ENCODE peak calls at places on chromosome 14, in eight cellular contexts. C is mesendoderm, O is GM23248, M is A549, A is HepG2, R is mesenchymal stem cell, N is IMR-90, F is GM23338. J is an unnamed sample.

GRCh38 chr14:72736348-72736747 is 157.6 kb downstream of the DPF3 start:
- DNase-seq in C (peak), A (peak), M (peak), O (peak), F (peak), N (peak), R (peak), J (no peak)

GRCh38 chr14:101077511-101078074 is 174.1 kb upstream of the RTL1 start:
- DNase-seq in R (peak), A (no peak), F (peak), O (peak), M (no peak), N (peak), C (peak), J (no peak)

GRCh38 chr14:100901391-100902183 is 1.9 kb downstream of the RTL1 start:
- DNase-seq in M (no peak), R (no peak), O (no peak), A (no peak), C (no peak), N (no peak), F (no peak), J (no peak)

GRCh38 chr14:90511252-90511651 is 114.4 kb downstream of the CALM1 start:
- DNase-seq in R (no peak), M (no peak), A (no peak), F (no peak), N (no peak), O (no peak), C (no peak), J (no peak)

GRCh38 chr14:52078093-52078492 is 9.2 kb upstream of the NID2 start:
- DNase-seq in F (no peak), N (peak), M (no peak), R (peak), A (no peak), O (peak), C (no peak), J (peak)

GRCh38 chr14:26444745-26445144 is 153.1 kb downstream of the NOVA1 start:
- DNase-seq in A (no peak), O (peak), F (peak), C (peak), N (peak), M (no peak), R (peak), J (no peak)

GRCh38 chr14:65333926-65334687 is 78.4 kb upstream of the FUT8 start:
- DNase-seq in A (no peak), F (peak), R (peak), O (peak), M (no peak), C (peak), N (peak), J (no peak)

GRCh38 chr14:36663404-36664321 is 2.0 kb downstream of the PAX9 start:
- DNase-seq in N (no peak), F (peak), O (peak), M (no peak), C (peak), A (no peak), R (peak), J (no peak)

GRCh38 chr14:82420874-82421273 is 887.2 kb upstream of the SEL1L start:
- DNase-seq in M (no peak), N (no peak), A (no peak), R (no peak), O (no peak), F (no peak), C (no peak), J (no peak)

GRCh38 chr14:82419933-82420332 is 886.3 kb upstream of the SEL1L start:
- DNase-seq in O (no peak), A (no peak), N (no peak), R (no peak), M (no peak), C (peak), F (no peak), J (no peak)

GRCh38 chr14:82422186-82422585 is 888.5 kb upstream of the SEL1L start:
- DNase-seq in R (no peak), A (no peak), O (no peak), M (no peak), F (no peak), C (no peak), N (no peak), J (no peak)
- H3K4me2 ChIP-seq in R (no peak), A (no peak), O (no peak), M (no peak), F (no peak), C (no peak), N (no peak), J (no peak)

DNA sequence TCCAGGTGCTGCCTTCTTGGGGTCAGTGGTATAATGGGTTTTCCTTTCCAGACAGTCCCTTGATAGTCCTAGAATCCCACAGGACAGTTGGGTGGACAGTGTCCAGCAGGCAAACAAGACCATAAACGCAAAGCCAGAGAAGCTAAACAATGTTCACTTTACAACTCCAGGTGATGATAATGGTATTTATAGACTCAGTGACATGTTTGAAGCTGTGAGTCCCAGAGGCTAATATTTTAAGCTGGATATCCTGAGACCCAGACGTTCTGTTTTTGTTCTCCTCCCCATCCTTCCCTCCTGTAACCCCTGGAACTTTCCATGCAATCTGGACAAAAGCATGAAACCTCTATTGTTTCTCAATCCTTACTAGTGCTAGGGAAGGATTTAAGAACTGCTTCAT is 121.0 kb downstream of the ZFP36L1 start:
- DNase-seq in C (no peak), F (no peak), M (no peak), N (no peak), O (no peak), A (no peak), R (no peak), J (no peak)
- H3K4me2 ChIP-seq in C (no peak), F (no peak), M (no peak), N (no peak), O (no peak), A (no peak), R (no peak), J (no peak)

GRCh38 chr14:24256960-24257359 is 6.0 kb downstream of the TGM1 start:
- DNase-seq in C (no peak), M (no peak), A (no peak), R (no peak), N (no peak), O (no peak), F (no peak), J (no peak)
- H3K4me2 ChIP-seq in C (no peak), M (no peak), A (no peak), R (no peak), N (no peak), O (no peak), F (no peak), J (no peak)

DNA sequence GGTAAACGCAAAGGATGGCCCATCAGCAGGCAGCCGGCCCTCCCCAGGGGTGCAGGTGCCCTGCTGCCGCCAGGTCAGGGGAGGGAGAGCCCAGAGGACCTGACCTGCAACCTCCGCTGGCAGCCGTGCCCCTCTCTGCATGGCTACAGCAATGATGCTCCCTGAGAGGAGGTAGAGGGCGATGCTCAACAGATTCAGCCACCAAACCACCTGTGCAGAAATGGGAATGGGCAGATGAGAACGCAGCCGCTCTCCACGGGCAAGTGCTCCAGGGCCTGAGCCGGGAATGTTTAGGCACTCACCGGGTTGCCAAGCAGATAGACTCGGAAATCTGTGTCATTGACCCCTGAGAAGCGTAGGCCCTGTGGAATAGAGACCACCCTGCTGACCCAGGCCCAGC is 8.7 kb upstream of the NGB start:
- DNase-seq in O (no peak), R (no peak), C (no peak), A (no peak), F (no peak), M (no peak), N (no peak), J (no peak)
- H3K4me2 ChIP-seq in O (no peak), R (no peak), C (no peak), A (no peak), F (no peak), M (no peak), N (no peak), J (no peak)

GRCh38 chr14:81801921-81802320 is 268.3 kb upstream of the SEL1L start:
- DNase-seq in R (no peak), F (no peak), O (no peak), C (no peak), N (no peak), A (no peak), M (no peak), J (no peak)
- H3K4me2 ChIP-seq in R (no peak), F (no peak), O (no peak), C (no peak), N (no peak), A (no peak), M (no peak), J (no peak)

DNA sequence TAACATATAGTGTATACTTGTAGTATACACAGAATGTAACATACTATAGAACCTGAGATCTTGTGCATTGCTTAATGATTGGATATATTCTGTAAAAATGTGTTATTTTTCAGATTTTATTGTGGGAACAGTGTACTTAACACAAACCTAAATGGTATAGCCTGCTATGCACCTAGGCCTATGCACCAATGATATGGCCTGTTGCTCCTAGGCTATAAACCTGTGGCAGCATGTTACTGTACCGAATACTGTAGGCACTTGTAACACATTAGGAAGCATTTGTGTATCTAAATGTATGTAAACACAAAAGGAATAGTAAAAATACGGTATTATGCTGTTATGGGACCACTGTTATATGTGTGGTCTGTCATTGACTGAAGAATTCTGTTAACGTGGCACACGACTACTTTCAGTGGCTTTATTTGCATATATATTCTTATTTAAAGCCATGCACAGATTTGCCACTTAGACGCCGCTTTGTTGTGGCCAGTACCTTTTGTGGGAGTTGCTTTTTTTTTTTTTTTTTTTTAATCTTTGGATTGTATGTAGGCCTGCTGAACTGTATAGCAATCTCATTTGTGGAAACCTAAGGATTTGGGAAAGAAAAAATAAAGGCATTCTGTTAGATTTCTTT is 7.4 kb downstream of the PAPOLA start:
- DNase-seq in R (no peak), F (no peak), N (no peak), A (no peak), O (no peak), C (no peak), M (no peak), J (no peak)
- H3K4me2 ChIP-seq in R (no peak), F (peak), N (no peak), A (no peak), O (no peak), C (no peak), M (no peak), J (no peak)

DNA sequence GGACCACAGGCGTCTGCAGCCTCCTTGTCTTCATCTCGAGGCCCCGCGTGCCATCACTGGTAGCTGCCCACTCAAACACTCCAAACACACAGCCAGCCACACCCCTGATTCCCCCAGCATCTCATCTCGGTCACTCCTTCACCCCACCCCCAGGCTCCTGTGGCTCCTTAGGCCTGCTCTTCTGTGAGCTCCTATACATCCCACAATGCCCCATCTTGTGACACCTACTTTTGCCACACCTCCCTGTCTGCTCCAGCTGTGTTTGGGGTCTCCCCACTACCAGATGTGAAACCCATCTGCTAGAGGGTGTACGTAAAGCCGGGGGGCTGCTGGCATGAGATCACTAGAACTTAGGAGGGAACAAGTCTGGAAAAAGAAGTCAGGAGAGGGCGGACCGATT is 4.1 kb downstream of the AKT1 start:
- DNase-seq in F (no peak), N (no peak), R (no peak), A (no peak), M (no peak), O (no peak), C (no peak), J (no peak)
- H3K4me2 ChIP-seq in F (no peak), N (no peak), R (no peak), A (no peak), M (no peak), O (no peak), C (no peak), J (no peak)

DNA sequence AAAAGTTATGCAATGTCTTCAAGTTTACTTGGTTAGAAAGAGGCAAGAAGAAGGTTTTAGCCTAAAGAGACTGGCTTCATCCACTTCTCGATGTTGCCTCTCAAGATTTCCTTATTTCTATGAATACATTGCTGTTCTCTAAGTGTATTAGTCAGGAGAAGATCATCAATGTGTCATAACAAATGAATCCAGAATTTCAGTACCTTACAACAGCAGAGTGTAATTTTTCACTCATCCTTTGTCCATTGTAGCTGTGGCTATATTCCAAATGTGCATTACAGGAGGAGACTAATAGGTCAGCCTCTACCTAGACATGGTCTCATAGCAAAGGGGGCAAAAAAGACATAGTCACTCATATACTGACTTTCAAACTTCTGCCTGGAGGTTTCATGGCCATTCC is 579.1 kb downstream of the PRKD1 start:
- DNase-seq in N (peak), C (no peak), R (no peak), M (no peak), A (no peak), F (no peak), O (peak), J (no peak)
- H3K4me2 ChIP-seq in N (no peak), C (no peak), R (no peak), M (no peak), A (no peak), F (no peak), O (no peak), J (no peak)

GRCh38 chr14:55579724-55580400 is at the start of gene KTN1:
- DNase-seq in C (peak), F (peak), M (peak), O (peak), A (peak), N (peak), R (peak), J (peak)

GRCh38 chr14:55574988-55575387 is 5.0 kb upstream of the KTN1 start:
- DNase-seq in N (no peak), C (no peak), O (no peak), R (no peak), M (no peak), F (no peak), A (no peak), J (no peak)

GRCh38 chr14:55578511-55578910 is 1.5 kb upstream of the KTN1 start:
- DNase-seq in O (peak), R (no peak), C (no peak), A (no peak), M (no peak), N (no peak), F (no peak), J (no peak)

GRCh38 chr14:55580401-55581010 is 499 bp downstream of the KTN1 start:
- DNase-seq in F (peak), M (peak), A (no peak), R (peak), C (no peak), N (no peak), O (peak), J (peak)

DNA sequence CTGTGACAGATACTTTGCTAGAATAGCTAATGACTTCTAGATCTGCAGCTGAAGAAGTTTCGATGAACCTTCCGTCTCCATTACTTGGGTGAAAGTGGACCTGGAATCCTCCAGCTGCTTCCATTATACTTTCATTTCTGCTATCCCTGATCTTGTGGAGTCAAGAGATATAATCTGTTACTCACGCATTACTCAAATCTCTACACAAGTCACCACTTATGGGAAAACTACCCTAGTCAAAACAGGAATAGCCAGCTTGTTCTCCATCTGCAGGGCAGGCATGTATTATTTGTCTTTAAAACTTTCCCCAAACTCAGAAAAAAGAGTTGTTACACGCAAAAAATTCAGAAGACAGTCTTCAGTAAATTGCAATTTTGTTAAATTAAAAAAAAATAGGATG is 2.8 kb upstream of the KTN1 start:
- DNase-seq in C (no peak), O (peak), F (no peak), N (no peak), R (no peak), M (no peak), A (no peak), J (peak)
- H3K4me2 ChIP-seq in C (no peak), O (peak), F (no peak), N (no peak), R (no peak), M (no peak), A (no peak), J (no peak)

DNA sequence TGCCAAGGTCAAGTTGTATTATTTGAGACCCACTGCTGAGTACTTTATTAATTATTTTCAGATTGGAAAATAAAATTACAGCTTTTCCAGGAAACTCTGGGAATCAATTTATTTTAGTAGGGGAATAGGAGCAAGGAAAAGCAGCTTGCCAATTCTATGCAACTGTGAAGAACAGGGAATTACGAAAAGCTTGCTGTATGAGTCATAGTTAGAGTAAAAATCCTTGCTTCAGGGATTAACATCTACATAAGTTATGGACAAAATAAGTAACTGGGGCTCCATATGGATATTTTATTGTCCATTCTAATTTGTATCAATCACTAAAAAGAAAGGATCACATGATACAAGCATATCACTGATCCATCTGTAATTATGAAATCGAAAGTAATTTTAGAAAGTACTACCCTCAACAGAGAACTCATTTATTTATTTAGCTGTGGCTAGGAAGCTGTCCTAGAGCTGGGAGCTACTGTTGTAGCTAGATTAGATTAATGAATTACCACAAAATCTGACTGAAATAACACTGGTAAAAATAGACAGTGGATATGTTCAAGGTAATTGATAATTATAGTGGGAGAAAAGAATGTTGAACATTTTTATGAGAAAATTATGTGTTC is 303.5 kb upstream of the NPAS3 start:
- DNase-seq in A (no peak), F (no peak), N (peak), C (peak), R (peak), M (no peak), O (peak), J (peak)
- H3K4me2 ChIP-seq in A (no peak), F (no peak), N (no peak), C (no peak), R (no peak), M (peak), O (peak), J (peak)

J was measured in mammary epithelial cell.